ENCODE peak calls at places on chromosomes 1 and 21, in six cellular contexts. W is ovary, N is K562, J is tibial nerve, E is A549, F is SK-N-SH. B is an unnamed sample.

GRCh38 chr1:207748737-207749528 is 2.9 kb upstream of the CD46 start:
- DNase-seq in F (no peak), W (no peak), J (no peak), E (no peak), N (peak), B (no peak)

GRCh38 chr1:186620526-186620925 is 59.7 kb downstream of the PTGS2 start:
- DNase-seq in F (no peak), N (no peak), E (no peak), W (no peak), J (no peak), B (no peak)

GRCh38 chr1:225368036-225368552 is 59.7 kb downstream of the LBR start:
- DNase-seq in J (no peak), E (no peak), N (no peak), F (no peak), W (no peak), B (no peak)

GRCh38 chr1:222761171-222761570 is 24.2 kb downstream of the FAM177B start:
- DNase-seq in F (no peak), E (no peak), N (no peak), W (no peak), J (no peak), B (no peak)

GRCh38 chr1:98210064-98210463 is 289.2 kb upstream of the DPYD start:
- DNase-seq in F (no peak), J (no peak), W (no peak), E (peak), N (no peak), B (no peak)

GRCh38 chr1:182588460-182589396 is at the start of gene RNASEL:
- DNase-seq in J (peak), W (peak), E (peak), N (peak), F (no peak), B (peak)

GRCh38 chr1:246680180-246680579 is 44.0 kb upstream of the SCCPDH start:
- DNase-seq in W (no peak), N (no peak), F (no peak), E (no peak), J (no peak), B (no peak)

GRCh38 chr1:201505505-201505893 is 1.4 kb downstream of the CSRP1 start:
- DNase-seq in J (no peak), W (no peak), F (no peak), N (no peak), E (no peak), B (no peak)

GRCh38 chr21:45291613-45292398 is 4.1 kb upstream of the POFUT2 start:
- DNase-seq in F (peak), N (no peak), W (peak), J (no peak), E (no peak), B (peak)

GRCh38 chr1:53413175-53414001 is 45.8 kb upstream of the DMRTB1 start:
- DNase-seq in J (no peak), N (no peak), F (no peak), W (no peak), E (no peak), B (no peak)

GRCh38 chr1:147292635-147293251 is 50.3 kb downstream of the CHD1L start:
- DNase-seq in E (no peak), F (no peak), W (no peak), J (no peak), N (no peak), B (no peak)

GRCh38 chr1:244065063-244065788 is 14.1 kb downstream of the ZBTB18 start:
- DNase-seq in N (no peak), W (no peak), E (no peak), J (no peak), F (no peak), B (no peak)

GRCh38 chr1:67855444-67855843 is 22.2 kb upstream of the GNG12 start:
- DNase-seq in F (no peak), N (no peak), J (no peak), W (no peak), E (no peak), B (no peak)

GRCh38 chr1:162389021-162389818 is 7.7 kb downstream of the C1orf226 start:
- DNase-seq in E (no peak), N (peak), J (no peak), F (no peak), W (no peak), B (no peak)

GRCh38 chr1:212432706-212433576 is at the start of gene NENF:
- DNase-seq in E (peak), W (peak), N (peak), J (peak), F (peak), B (peak)
- H3K27ac ChIP-seq in E (peak), W (peak), N (peak), J (peak), F (peak), B (peak)

DNA sequence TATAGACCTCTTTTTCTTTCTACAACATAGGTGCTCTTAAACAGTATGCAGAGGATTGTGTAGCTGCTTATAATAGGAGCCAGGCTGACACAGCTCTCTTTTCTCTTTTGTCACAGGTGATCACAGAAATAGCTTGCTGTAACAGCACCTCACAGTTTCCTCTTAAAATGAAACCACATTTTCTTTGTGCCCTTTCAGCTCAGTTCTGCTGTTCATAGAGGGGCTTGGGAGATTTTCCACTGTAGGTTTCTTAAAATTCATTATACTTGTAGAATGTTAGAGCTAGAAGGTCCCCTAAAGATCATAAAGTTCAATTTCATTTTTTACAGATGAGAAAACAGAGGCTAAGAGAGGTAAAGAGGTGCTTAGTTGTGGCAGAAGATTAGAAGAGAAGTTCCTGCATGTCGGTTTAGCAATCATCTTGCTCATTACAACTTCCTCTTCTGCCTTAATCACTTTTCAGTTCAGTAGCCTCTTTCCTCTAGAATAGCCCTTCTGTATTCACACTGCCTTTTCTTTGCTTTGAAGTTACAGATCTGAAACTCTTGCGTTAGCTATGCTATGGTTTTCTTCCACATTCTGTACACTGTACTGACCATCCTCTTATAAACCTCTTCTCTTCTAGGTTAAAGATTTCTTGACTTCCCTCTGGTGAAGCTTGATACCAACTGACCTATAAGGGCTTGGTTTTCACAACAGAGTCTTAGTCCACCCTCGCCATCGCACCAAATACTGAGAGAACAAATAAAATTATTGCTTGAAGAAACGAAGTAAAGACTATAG is 35.1 kb downstream of the C21orf91 start:
- DNase-seq in F (no peak), J (no peak), E (no peak), N (no peak), W (no peak), B (no peak)
- TF ChIP-seq EP300 in F (no peak), J (no peak), E (no peak), N (no peak), W (no peak), B (no peak)

GRCh38 chr1:33322870-33323585 is 2.1 kb upstream of the A3GALT2 start:
- DNase-seq in J (no peak), W (no peak), E (no peak), N (no peak), F (no peak), B (no peak)

GRCh38 chr1:33321178-33321577 is 280 bp upstream of the A3GALT2 start:
- DNase-seq in N (no peak), F (no peak), J (no peak), W (no peak), E (no peak), B (no peak)

GRCh38 chr1:33322109-33322508 is 1.2 kb upstream of the A3GALT2 start:
- DNase-seq in N (no peak), W (no peak), E (no peak), J (no peak), F (no peak), B (no peak)

GRCh38 chr1:33324677-33325417 is 3.9 kb upstream of the A3GALT2 start:
- DNase-seq in E (no peak), N (no peak), F (no peak), J (no peak), W (no peak), B (no peak)

DNA sequence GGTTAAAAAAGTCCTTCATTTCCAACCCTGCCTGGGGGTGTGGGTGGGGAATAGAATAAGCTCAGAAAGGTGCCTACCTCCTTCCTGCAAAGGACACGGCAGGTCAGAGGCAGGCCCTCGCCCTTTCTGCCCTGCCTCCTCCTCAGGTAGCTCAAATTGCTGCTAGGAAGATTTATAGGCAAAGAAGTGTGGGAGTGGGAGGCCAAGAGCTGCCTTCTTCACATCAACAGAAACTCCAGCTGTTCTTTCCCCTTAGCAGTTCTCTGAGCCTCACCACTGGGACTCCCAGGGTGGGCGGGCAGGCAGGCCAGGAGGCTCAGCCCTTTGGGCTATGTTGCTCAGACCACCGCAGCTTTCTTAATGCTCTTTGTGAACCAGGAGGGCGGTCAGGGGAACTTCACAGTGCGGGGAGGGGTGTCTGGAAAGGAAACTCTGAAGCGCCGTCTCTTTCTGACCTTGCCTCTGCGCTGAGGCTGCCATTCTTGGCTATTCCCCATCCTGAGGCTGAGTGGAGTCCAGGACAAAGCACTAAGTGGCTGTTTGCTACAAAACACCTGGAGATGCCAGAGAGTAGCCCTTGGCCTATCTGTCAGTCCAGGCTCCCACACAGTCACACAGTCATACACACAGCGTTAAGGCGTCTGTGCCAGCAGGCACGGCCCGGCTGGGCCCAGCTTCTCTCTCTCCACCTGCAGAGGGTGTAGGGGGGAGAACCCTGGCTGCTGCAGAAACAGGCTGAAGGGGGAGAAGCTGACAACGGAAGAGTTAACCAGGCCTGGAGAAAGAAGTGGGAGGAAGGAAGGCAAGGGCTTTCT is 3.0 kb upstream of the A3GALT2 start:
- DNase-seq in F (no peak), E (no peak), N (no peak), J (no peak), W (no peak), B (no peak)
- H3K27ac ChIP-seq in F (no peak), E (no peak), N (no peak), J (peak), W (no peak), B (no peak)

GRCh38 chr1:229111703-229112319 is 159.1 kb upstream of the RAB4A start:
- DNase-seq in F (no peak), W (no peak), E (no peak), N (no peak), J (no peak), B (no peak)

GRCh38 chr1:229112832-229113548 is 157.9 kb upstream of the RAB4A start:
- DNase-seq in E (no peak), W (no peak), J (no peak), F (no peak), N (no peak), B (no peak)

GRCh38 chr1:229108598-229109201 is 162.2 kb upstream of the RAB4A start:
- DNase-seq in E (no peak), J (no peak), N (no peak), F (no peak), W (no peak), B (peak)

GRCh38 chr1:229109320-229109761 is 161.6 kb upstream of the RAB4A start:
- DNase-seq in E (no peak), W (no peak), N (no peak), F (no peak), J (peak), B (peak)

DNA sequence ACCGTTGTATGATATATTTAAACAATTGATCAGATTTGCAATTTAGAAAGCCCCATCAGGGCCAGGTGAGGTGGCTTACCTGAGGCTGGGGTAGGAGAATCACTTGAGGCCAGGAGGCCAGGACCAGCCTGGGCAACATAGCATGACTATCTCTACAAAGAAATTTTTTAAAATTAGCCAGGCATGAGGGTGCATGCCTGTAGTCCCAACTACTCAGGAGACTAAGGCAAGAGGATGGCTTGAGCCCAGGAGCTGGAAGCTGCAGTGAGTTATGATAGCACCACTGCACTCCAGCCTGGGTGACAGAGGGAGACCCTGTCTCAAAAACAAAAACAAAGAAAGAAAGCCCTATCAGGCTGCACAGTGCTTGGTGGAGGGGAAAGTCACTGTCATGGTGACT is 159.9 kb upstream of the RAB4A start:
- DNase-seq in F (no peak), N (no peak), E (no peak), J (no peak), W (no peak), B (no peak)
- TF ChIP-seq EP300 in F (no peak), N (no peak), E (no peak), J (no peak), W (no peak), B (no peak)

GRCh38 chr1:10196991-10197390 is 13.4 kb upstream of the KIF1B start:
- DNase-seq in E (no peak), F (no peak), N (no peak), J (no peak), W (peak), B (no peak)
- H3K27ac ChIP-seq in E (no peak), F (no peak), N (no peak), J (no peak), W (no peak), B (no peak)

GRCh38 chr1:113101588-113101987 is 28.6 kb downstream of the LRIG2 start:
- DNase-seq in J (no peak), E (no peak), N (no peak), W (no peak), F (no peak), B (no peak)

GRCh38 chr1:113103048-113103447 is 30.1 kb downstream of the LRIG2 start:
- DNase-seq in N (no peak), F (no peak), W (no peak), J (no peak), E (no peak), B (no peak)

GRCh38 chr1:113103977-113104376 is 31.0 kb downstream of the LRIG2 start:
- DNase-seq in J (no peak), F (no peak), W (no peak), E (no peak), N (no peak), B (no peak)

GRCh38 chr1:113109908-113110554 is 37.0 kb downstream of the LRIG2 start:
- DNase-seq in N (peak), W (peak), E (peak), J (peak), F (peak), B (no peak)

DNA sequence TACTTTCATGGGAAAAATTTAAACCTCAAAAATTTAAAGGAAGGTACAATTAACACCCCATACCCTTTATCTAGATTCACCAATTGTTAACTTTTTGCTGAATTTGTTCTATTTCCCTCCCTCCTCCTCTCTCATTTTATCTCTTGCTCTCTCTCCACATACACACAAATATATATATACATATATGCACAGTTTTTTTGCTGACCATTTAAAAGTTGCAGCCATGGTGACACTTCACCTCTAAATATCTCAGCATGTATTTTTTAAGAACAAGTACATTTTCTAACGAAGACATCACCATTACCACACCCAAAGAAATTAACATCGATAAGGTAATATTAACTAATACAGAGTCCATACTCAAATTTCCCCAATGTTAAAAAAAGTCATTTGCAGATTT is 33.9 kb downstream of the LRIG2 start:
- DNase-seq in J (no peak), F (no peak), N (no peak), W (no peak), E (no peak), B (no peak)
- TF ChIP-seq EP300 in J (no peak), F (no peak), N (no peak), W (no peak), E (no peak), B (no peak)